ENCODE peak calls at places on chromosomes 6 and 20, in seven cellular contexts. F, E, C, W, A, X and S are unnamed samples.

GRCh38 chr6:46764961-46765360 is 18.2 kb downstream of the ANKRD66 start:
- DNase-seq in F (no peak), E (no peak), C (no peak), W (no peak), A (no peak), X (no peak), S (no peak)

GRCh38 chr6:148500402-148500801 is 157.8 kb downstream of the SASH1 start:
- DNase-seq in F (no peak), E (no peak), C (no peak), W (no peak), A (no peak), X (no peak), S (no peak)

GRCh38 chr20:16707674-16708073 is 22.2 kb upstream of the SNRPB2 start:
- DNase-seq in F (no peak), E (no peak), C (no peak), W (no peak), A (no peak), X (no peak), S (no peak)

GRCh38 chr6:38646166-38646565 is 6.4 kb upstream of the BTBD9 start:
- DNase-seq in F (no peak), E (peak), C (no peak), W (no peak), A (no peak), X (no peak), S (peak)

GRCh38 chr20:43583133-43583864 is 7.4 kb upstream of the IFT52 start:
- DNase-seq in F (no peak), E (no peak), C (no peak), W (no peak), A (no peak), X (no peak), S (no peak)

GRCh38 chr6:7550433-7550801 is 8.9 kb downstream of the DSP start:
- DNase-seq in F (no peak), E (no peak), C (no peak), W (no peak), A (no peak), X (no peak), S (no peak)

GRCh38 chr20:5674176-5674660 is 76.0 kb upstream of the SHLD1 start:
- DNase-seq in F (no peak), E (peak), C (no peak), W (no peak), A (no peak), X (peak), S (no peak)

GRCh38 chr6:5422321-5422915 is 161.1 kb downstream of the FARS2 start:
- DNase-seq in F (peak), E (peak), C (peak), W (no peak), A (no peak), X (no peak), S (peak)

GRCh38 chr6:56682580-56682979 is 39.9 kb upstream of the DST start:
- DNase-seq in F (no peak), E (no peak), C (no peak), W (no peak), A (no peak), X (no peak), S (no peak)

GRCh38 chr6:76772951-76773350 is 690.3 kb downstream of the HTR1B start:
- DNase-seq in F (no peak), E (no peak), C (no peak), W (no peak), A (no peak), X (no peak), S (no peak)

GRCh38 chr6:100057941-100058340 is 63.9 kb upstream of the MCHR2 start:
- DNase-seq in F (no peak), E (no peak), C (no peak), W (no peak), A (no peak), X (no peak), S (no peak)

GRCh38 chr6:55450007-55450406 is 122.7 kb downstream of the GFRAL start:
- DNase-seq in F (no peak), E (peak), C (no peak), W (no peak), A (no peak), X (no peak), S (no peak)

GRCh38 chr20:44695295-44696230 is 19.6 kb upstream of the CCN5 start:
- DNase-seq in F (no peak), E (peak), C (no peak), W (no peak), A (no peak), X (no peak), S (no peak)

GRCh38 chr6:137217801-137218472 is 1.2 kb downstream of the IFNGR1 start:
- DNase-seq in F (no peak), E (peak), C (no peak), W (no peak), A (no peak), X (no peak), S (no peak)

GRCh38 chr20:47985092-47985850 is 200.0 kb upstream of the SULF2 start:
- DNase-seq in F (peak), E (peak), C (no peak), W (no peak), A (no peak), X (no peak), S (peak)

GRCh38 chr20:21184810-21185209 is 58.9 kb downstream of the KIZ start:
- DNase-seq in F (no peak), E (peak), C (no peak), W (no peak), A (no peak), X (no peak), S (no peak)

GRCh38 chr6:167951781-167952511 is 45.5 kb upstream of the KIF25 start:
- DNase-seq in F (no peak), E (no peak), C (no peak), W (no peak), A (no peak), X (no peak), S (no peak)

GRCh38 chr6:113723182-113723581 is 134.0 kb upstream of the MARCKS start:
- DNase-seq in F (no peak), E (no peak), C (no peak), W (no peak), A (no peak), X (no peak), S (no peak)

GRCh38 chr20:52105045-52105572 is 86.5 kb downstream of the ZFP64 start:
- DNase-seq in F (peak), E (peak), C (peak), W (no peak), A (no peak), X (peak), S (peak)

GRCh38 chr6:105994522-105995402 is 91.4 kb upstream of the PRDM1 start:
- DNase-seq in F (peak), E (peak), C (no peak), W (peak), A (no peak), X (peak), S (peak)

GRCh38 chr6:52675372-52675771 is 4.5 kb downstream of the TMEM14A start:
- DNase-seq in F (peak), E (no peak), C (no peak), W (no peak), A (no peak), X (no peak), S (peak)

GRCh38 chr20:56422131-56422823 is 10.2 kb downstream of the CASS4 start:
- DNase-seq in F (no peak), E (peak), C (no peak), W (no peak), A (no peak), X (no peak), S (no peak)

GRCh38 chr6:106083618-106084017 is 2.5 kb upstream of the PRDM1 start:
- DNase-seq in F (no peak), E (no peak), C (no peak), W (no peak), A (no peak), X (no peak), S (no peak)

GRCh38 chr6:116629467-116630063 is 13.3 kb downstream of the RSPH4A start:
- DNase-seq in F (no peak), E (no peak), C (no peak), W (no peak), A (no peak), X (no peak), S (no peak)

GRCh38 chr20:39853050-39853449 is 836.0 kb downstream of the MAFB start:
- DNase-seq in F (peak), E (no peak), C (no peak), W (no peak), A (no peak), X (no peak), S (peak)

GRCh38 chr20:22414354-22414753 is 170.0 kb downstream of the FOXA2 start:
- DNase-seq in F (no peak), E (peak), C (no peak), W (no peak), A (no peak), X (no peak), S (no peak)

GRCh38 chr20:49597825-49598395 is 30.0 kb upstream of the PTGIS start:
- DNase-seq in F (no peak), E (no peak), C (no peak), W (no peak), A (no peak), X (no peak), S (no peak)

GRCh38 chr6:104955491-104955890 is 1.4 kb upstream of the LIN28B start:
- DNase-seq in F (peak), E (no peak), C (no peak), W (no peak), A (no peak), X (no peak), S (peak)

GRCh38 chr20:62171245-62171644 is 11.6 kb upstream of the MTG2 start:
- DNase-seq in F (no peak), E (no peak), C (no peak), W (no peak), A (no peak), X (no peak), S (no peak)

GRCh38 chr20:52102559-52102958 is 89.0 kb downstream of the ZFP64 start:
- DNase-seq in F (no peak), E (no peak), C (no peak), W (no peak), A (no peak), X (no peak), S (no peak)

GRCh38 chr6:125491860-125492617 is 190.3 kb upstream of the HDDC2 start:
- DNase-seq in F (no peak), E (no peak), C (no peak), W (no peak), A (no peak), X (no peak), S (no peak)

GRCh38 chr20:34997171-34997570 is 41.5 kb downstream of the MYH7B start:
- DNase-seq in F (no peak), E (no peak), C (no peak), W (no peak), A (no peak), X (no peak), S (peak)

GRCh38 chr6:70686548-70687133 is 19.0 kb downstream of the SMAP1 start:
- DNase-seq in F (peak), E (peak), C (no peak), W (no peak), A (no peak), X (no peak), S (peak)